ENCODE peak calls at places on chromosomes 2 and 18, in five cellular contexts. Z is ACHN, N is HT-29, P is adrenal gland, A is nephron progenitor cell. S is an unnamed sample.

GRCh38 chr18:6737833-6738232 is 8.3 kb downstream of the ARHGAP28 start:
- DNase-seq in Z (no peak), N (no peak), P (no peak), A (no peak), S (no peak)

GRCh38 chr2:191379375-191379774 is 134.2 kb downstream of the MYO1B start:
- DNase-seq in Z (no peak), N (no peak), P (no peak), A (no peak), S (no peak)

GRCh38 chr2:108169982-108170625 is 69.7 kb upstream of the SULT1C3 start:
- DNase-seq in Z (peak; percentile 47), N (peak; percentile 46), P (no peak), A (no peak), S (no peak)

GRCh38 chr2:162750033-162750432 is 88.5 kb downstream of the KCNH7 start:
- DNase-seq in Z (peak; percentile 11), N (peak; percentile 16), P (no peak), A (no peak), S (no peak)

GRCh38 chr2:54957321-54957999 is 92.8 kb downstream of the RTN4 start:
- DNase-seq in Z (no peak), N (no peak), P (no peak), A (no peak), S (no peak)

GRCh38 chr2:44016282-44016681 is 20.5 kb upstream of the LRPPRC start:
- DNase-seq in Z (peak; percentile 64), N (peak; percentile 34), P (peak; percentile 60), A (peak; percentile 87), S (no peak)

GRCh38 chr2:40716879-40717278 is 265.0 kb upstream of the SLC8A1 start:
- DNase-seq in Z (peak; percentile 7), N (no peak), P (no peak), A (no peak), S (no peak)

GRCh38 chr2:160389875-160390274 is 103.7 kb downstream of the RBMS1 start:
- DNase-seq in Z (no peak), N (no peak), P (no peak), A (no peak), S (no peak)

GRCh38 chr2:219309278-219309677 is at the start of gene PTPRN:
- DNase-seq in Z (no peak), N (no peak), P (peak; percentile 89), A (no peak), S (no peak)

GRCh38 chr2:40028792-40029488 is 249.9 kb upstream of the THUMPD2 start:
- DNase-seq in Z (no peak), N (no peak), P (no peak), A (no peak), S (no peak)

GRCh38 chr18:79400591-79401381 is 5.1 kb downstream of the NFATC1 start:
- DNase-seq in Z (no peak), N (no peak), P (no peak), A (peak; percentile 39), S (no peak)

GRCh38 chr2:180571559-180571958 is 408.8 kb upstream of the UBE2E3 start:
- DNase-seq in Z (no peak), N (no peak), P (no peak), A (no peak), S (no peak)

GRCh38 chr2:226031078-226031937 is 631.8 kb downstream of the NYAP2 start:
- DNase-seq in Z (peak; percentile 59), N (peak; percentile 73), P (peak; percentile 79), A (peak; percentile 75), S (no peak)

GRCh38 chr18:183769-184168 is 25.4 kb downstream of the USP14 start:
- DNase-seq in Z (no peak), N (no peak), P (no peak), A (no peak), S (no peak)

GRCh38 chr2:109604597-109604996 is 9.2 kb downstream of the SEPTIN10 start:
- DNase-seq in Z (peak; percentile 65), N (no peak), P (peak; percentile 58), A (no peak), S (no peak)

GRCh38 chr2:237674731-237675276 is 47.4 kb downstream of the LRRFIP1 start:
- DNase-seq in Z (peak; percentile 73), N (peak; percentile 86), P (peak; percentile 91), A (peak; percentile 61), S (peak; percentile 96)

GRCh38 chr2:197515277-197515797 is 529 bp upstream of the MOB4 start:
- DNase-seq in Z (no peak), N (peak; percentile 48), P (peak; percentile 80), A (peak; percentile 7), S (no peak)

GRCh38 chr2:25168256-25169072 is at the start of gene POMC:
- DNase-seq in Z (peak; percentile 9), N (no peak), P (no peak), A (peak; percentile 66), S (no peak)

GRCh38 chr2:39730685-39731302 is 48.3 kb downstream of the THUMPD2 start:
- DNase-seq in Z (peak; percentile 55), N (peak; percentile 47), P (no peak), A (no peak), S (no peak)

GRCh38 chr2:239009001-239009961 is 161.4 kb downstream of the TWIST2 start:
- DNase-seq in Z (no peak), N (no peak), P (no peak), A (peak; percentile 50), S (no peak)

GRCh38 chr18:79849328-79850207 is 51.8 kb downstream of the KCNG2 start:
- DNase-seq in Z (no peak), N (no peak), P (peak; percentile 36), A (no peak), S (no peak)

GRCh38 chr2:219676586-219676985 is 49.2 kb downstream of the SLC4A3 start:
- DNase-seq in Z (no peak), N (no peak), P (no peak), A (no peak), S (no peak)

GRCh38 chr18:32803571-32803970 is 30.7 kb upstream of the KLHL14 start:
- DNase-seq in Z (peak; percentile 49), N (no peak), P (no peak), A (peak; percentile 5), S (no peak)

GRCh38 chr2:30666307-30666874 is 140.9 kb downstream of the CAPN13 start:
- DNase-seq in Z (peak; percentile 58), N (peak; percentile 41), P (no peak), A (no peak), S (no peak)

GRCh38 chr18:2526320-2526719 is 45.0 kb downstream of the METTL4 start:
- DNase-seq in Z (no peak), N (no peak), P (no peak), A (no peak), S (no peak)

GRCh38 chr18:22796069-22796468 is 137.1 kb upstream of the RBBP8 start:
- DNase-seq in Z (no peak), N (no peak), P (no peak), A (no peak), S (no peak)

GRCh38 chr2:62733546-62733945 is 28.0 kb downstream of the EHBP1 start:
- DNase-seq in Z (no peak), N (no peak), P (no peak), A (no peak), S (no peak)

GRCh38 chr2:238202326-238203103 is 980 bp downstream of the ILKAP start:
- DNase-seq in Z (peak; percentile 6), N (peak; percentile 20), P (no peak), A (no peak), S (no peak)

GRCh38 chr2:70671059-70671685 is 96.8 kb downstream of the ADD2 start:
- DNase-seq in Z (peak; percentile 13), N (no peak), P (no peak), A (no peak), S (peak; percentile 33)

GRCh38 chr2:238754259-238754658 is 93.6 kb upstream of the TWIST2 start:
- DNase-seq in Z (no peak), N (peak; percentile 33), P (no peak), A (no peak), S (no peak)

GRCh38 chr2:206584323-206585116 is 57.8 kb upstream of the FAM237A start:
- DNase-seq in Z (no peak), N (no peak), P (no peak), A (no peak), S (no peak)

GRCh38 chr2:169659314-169659713 is 34.9 kb downstream of the CFAP210 start:
- DNase-seq in Z (no peak), N (no peak), P (no peak), A (no peak), S (no peak)

GRCh38 chr2:49248506-49248905 is 94.2 kb upstream of the FSHR start:
- DNase-seq in Z (peak; percentile 92), N (no peak), P (no peak), A (no peak), S (no peak)

GRCh38 chr18:10490401-10491289 is 35.2 kb upstream of the NAPG start:
- DNase-seq in Z (no peak), N (peak; percentile 88), P (no peak), A (no peak), S (no peak)

GRCh38 chr2:26941486-26941885 is 29.0 kb upstream of the MAPRE3 start:
- DNase-seq in Z (no peak), N (no peak), P (no peak), A (no peak), S (no peak)

GRCh38 chr2:11071207-11071606 is 84.1 kb upstream of the SLC66A3 start:
- DNase-seq in Z (no peak), N (peak; percentile 33), P (peak; percentile 45), A (no peak), S (peak; percentile 45)

GRCh38 chr2:167331636-167332232 is 443.5 kb downstream of the XIRP2 start:
- DNase-seq in Z (peak; percentile 30), N (peak; percentile 37), P (no peak), A (peak; percentile 51), S (no peak)

S was measured in coronary artery.